ENCODE peak calls at places on chromosomes 4 and X, in six cellular contexts. Z is aorta, X is NT2/D1, M is body of pancreas, T is astrocyte, S is psoas muscle. A is an unnamed sample.

GRCh38 chr4:5635826-5636196 is 72.5 kb downstream of the EVC2 start:
- DNase-seq in X (no peak), M (no peak), S (no peak), Z (no peak), T (peak; percentile 86), A (no peak)

GRCh38 chr4:68249434-68249833 is 3.9 kb upstream of the TMPRSS11B start:
- DNase-seq in M (no peak), T (no peak), X (no peak), Z (no peak), S (no peak), A (no peak)

GRCh38 chr4:53653484-53654053 is 62.3 kb upstream of the LNX1 start:
- DNase-seq in M (peak; percentile 83), S (no peak), T (no peak), X (no peak), Z (no peak), A (no peak)

GRCh38 chr4:25787891-25788331 is 74.9 kb downstream of the SEL1L3 start:
- DNase-seq in Z (no peak), S (no peak), M (peak; percentile 53), T (peak; percentile 31), X (no peak), A (no peak)

GRCh38 chr4:170589597-170590191 is 499.9 kb upstream of the AADAT start:
- DNase-seq in X (no peak), M (no peak), S (no peak), T (peak; percentile 1), Z (no peak), A (peak; percentile 13)

GRCh38 chrX:7574325-7574724 is 268.6 kb upstream of the VCX start:
- DNase-seq in X (peak; percentile 11), S (no peak), M (no peak), Z (no peak), T (no peak), A (no peak)

GRCh38 chrX:147342197-147342596 is 527.7 kb upstream of the CXorf51A start:
- DNase-seq in Z (no peak), T (no peak), S (no peak), X (no peak), M (peak; percentile 12), A (no peak)

GRCh38 chr4:90474484-90474883 is 347.3 kb downstream of the CCSER1 start:
- DNase-seq in Z (no peak), S (no peak), T (no peak), M (no peak), X (no peak), A (no peak)

GRCh38 chr4:180563977-180564376 is 1679.2 kb upstream of the TENM3 start:
- DNase-seq in X (no peak), M (no peak), S (no peak), Z (no peak), T (no peak), A (peak; percentile 33)

GRCh38 chrX:48278958-48279357 is 23.8 kb downstream of the SSX1 start:
- DNase-seq in M (peak; percentile 9), X (peak; percentile 6), Z (no peak), T (no peak), S (peak; percentile 69), A (no peak)

GRCh38 chr4:178632415-178632814 is 1190.2 kb upstream of the AGA start:
- DNase-seq in X (no peak), T (peak; percentile 29), S (no peak), Z (no peak), M (no peak), A (no peak)

GRCh38 chrX:154378059-154378798 is 866 bp upstream of the EMD start:
- DNase-seq in T (no peak), X (no peak), S (peak; percentile 76), Z (peak; percentile 90), M (peak; percentile 73), A (no peak)

GRCh38 chrX:123088930-123089329 is 95.1 kb upstream of the GRIA3 start:
- DNase-seq in S (no peak), Z (no peak), T (no peak), X (no peak), M (no peak), A (no peak)

GRCh38 chrX:133290076-133290475 is 71.9 kb upstream of the TFDP3 start:
- DNase-seq in S (no peak), T (peak; percentile 85), Z (no peak), M (no peak), X (no peak), A (no peak)

GRCh38 chrX:151970661-151971060 is 3.8 kb downstream of the GABRE start:
- DNase-seq in T (peak; percentile 90), X (no peak), S (peak; percentile 84), M (peak; percentile 69), Z (peak; percentile 88), A (no peak)

GRCh38 chrX:15269618-15270521 is at the start of gene ASB9:
- DNase-seq in X (no peak), Z (no peak), M (peak; percentile 84), S (no peak), T (peak; percentile 9), A (no peak)

GRCh38 chr4:186137193-186137792 is 32.8 kb downstream of the FAM149A start:
- DNase-seq in M (peak; percentile 33), S (no peak), Z (no peak), T (peak; percentile 4), X (no peak), A (no peak)

GRCh38 chr4:95107635-95108034 is 349.9 kb downstream of the BMPR1B start:
- DNase-seq in T (peak; percentile 51), M (peak; percentile 76), S (no peak), X (no peak), Z (peak; percentile 84), A (no peak)

GRCh38 chr4:141646969-141647368 is 10.6 kb downstream of the IL15 start:
- DNase-seq in Z (no peak), M (no peak), X (no peak), T (peak; percentile 59), S (no peak), A (no peak)

GRCh38 chrX:15173411-15173810 is 96.5 kb downstream of the ASB9 start:
- DNase-seq in S (no peak), M (no peak), Z (no peak), X (no peak), T (peak; percentile 47), A (no peak)

GRCh38 chrX:43958529-43958928 is 14.7 kb downstream of the NDP start:
- DNase-seq in X (peak; percentile 70), T (peak; percentile 74), S (no peak), Z (no peak), M (peak; percentile 15), A (peak; percentile 68)

GRCh38 chrX:135454816-135455215 is 33.1 kb downstream of the SMIM10L2A start:
- DNase-seq in Z (no peak), M (no peak), X (peak; percentile 2), S (no peak), T (no peak), A (no peak)

GRCh38 chr4:118037955-118038354 is 3.7 kb downstream of the NDST3 start:
- DNase-seq in T (no peak), Z (no peak), X (no peak), S (no peak), M (no peak), A (no peak)

GRCh38 chr4:126737899-126738526 is 894.7 kb upstream of the INTU start:
- DNase-seq in M (no peak), Z (no peak), S (no peak), X (no peak), T (no peak), A (no peak)

GRCh38 chr4:37828843-37829242 is 2.4 kb downstream of the PGM2 start:
- DNase-seq in X (no peak), T (no peak), M (no peak), Z (no peak), S (no peak), A (no peak)

GRCh38 chrX:65551489-65552339 is 17.1 kb upstream of the LAS1L start:
- DNase-seq in Z (no peak), X (no peak), S (no peak), T (no peak), M (no peak), A (no peak)

GRCh38 chr4:15585331-15585730 is 69.8 kb downstream of the FBXL5 start:
- DNase-seq in M (no peak), S (no peak), X (no peak), Z (no peak), T (no peak), A (no peak)

DNA sequence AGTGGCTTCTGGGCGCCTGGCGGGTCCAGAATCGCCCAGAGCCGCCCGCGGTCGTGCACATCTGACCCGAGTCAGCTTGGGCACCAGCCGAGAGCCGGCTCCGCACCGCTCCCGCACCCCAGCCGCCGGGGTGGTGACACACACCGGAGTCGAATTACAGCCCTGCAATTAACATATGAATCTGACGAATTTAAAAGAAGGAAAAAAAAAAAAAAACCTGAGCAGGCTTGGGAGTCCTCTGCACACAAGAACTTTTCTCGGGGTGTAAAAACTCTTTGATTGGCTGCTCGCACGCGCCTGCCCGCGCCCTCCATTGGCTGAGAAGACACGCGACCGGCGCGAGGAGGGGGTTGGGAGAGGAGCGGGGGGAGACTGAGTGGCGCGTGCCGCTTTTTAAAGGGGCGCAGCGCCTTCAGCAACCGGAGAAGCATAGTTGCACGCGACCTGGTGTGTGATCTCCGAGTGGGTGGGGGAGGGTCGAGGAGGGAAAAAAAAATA is at the start of gene ATOH1:
- DNase-seq in M (peak; percentile 46), Z (peak; percentile 69), S (peak; percentile 53), X (peak; percentile 72), T (no peak), A (peak; percentile 73)
- H3K27me3 ChIP-seq in M (no peaks in the 10 kb centered on the region), Z (no peaks in the 10 kb centered on the region), S (peaks cover 27% of the 10 kb centered on the region), X (peaks cover 84% of the 10 kb centered on the region), T (peaks cover 81% of the 10 kb centered on the region), A (peaks cover 2% of the 10 kb centered on the region)

GRCh38 chr4:81632581-81633247 is 161.0 kb upstream of the RASGEF1B start:
- DNase-seq in Z (no peak), X (no peak), T (peak; percentile 11), S (no peak), M (no peak), A (no peak)
- H3K4me3 ChIP-seq in Z (no peak overlapping the region), X (no peak overlapping the region), T (no peak overlapping the region), S (no peak overlapping the region), M (no peak overlapping the region), A (no peak overlapping the region)

GRCh38 chr4:152937280-152937534 is 1.1 kb downstream of the FHDC1 start:
- DNase-seq in T (no peak), X (no peak), Z (no peak), S (no peak), M (no peak), A (no peak)
- H3K27me3 ChIP-seq in T (peaks cover 40% of the 10 kb centered on the region), X (peaks cover 27% of the 10 kb centered on the region), Z (no peaks in the 10 kb centered on the region), S (peaks cover 22% of the 10 kb centered on the region), M (no peaks in the 10 kb centered on the region), A (peaks cover 38% of the 10 kb centered on the region)

GRCh38 chr4:6769984-6770420 is 12.5 kb upstream of the KIAA0232 start:
- DNase-seq in Z (no peak), S (peak; percentile 3), T (no peak), X (no peak), M (no peak), A (no peak)

GRCh38 chr4:6767341-6767724 is 15.2 kb upstream of the KIAA0232 start:
- DNase-seq in S (no peak), T (no peak), M (no peak), X (no peak), Z (no peak), A (no peak)

GRCh38 chr4:6769138-6769983 is 13.2 kb upstream of the KIAA0232 start:
- DNase-seq in T (no peak), X (no peak), Z (no peak), S (peak; percentile 21), M (no peak), A (no peak)

GRCh38 chr4:6767725-6768538 is 14.6 kb upstream of the KIAA0232 start:
- DNase-seq in T (no peak), Z (no peak), S (peak; percentile 51), X (no peak), M (no peak), A (no peak)

DNA sequence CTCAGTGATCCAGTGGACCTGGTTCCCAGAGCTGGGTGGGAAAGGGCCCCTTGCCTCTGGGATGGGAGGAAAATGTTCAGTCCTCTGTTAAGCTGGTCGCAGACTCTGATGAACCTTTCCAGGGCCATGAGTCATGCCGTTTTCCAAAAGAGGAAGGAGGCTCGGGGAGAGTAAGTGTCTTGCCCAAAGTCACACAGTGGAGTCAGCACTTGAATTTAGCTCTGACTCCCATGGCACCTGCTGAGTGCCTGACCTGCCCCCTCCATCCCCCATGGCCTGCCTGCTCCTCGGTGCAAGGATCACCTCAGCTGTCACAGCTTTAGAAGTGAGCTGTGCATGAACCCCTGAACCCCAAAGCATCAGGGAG is 14.0 kb upstream of the KIAA0232 start:
- DNase-seq in M (no peak), S (peak; percentile 56), X (no peak), Z (no peak), T (peak; percentile 32), A (no peak)
- H3K4me3 ChIP-seq in M (no peak overlapping the region), S (peak overlapping the region; percentile 27), X (no peak overlapping the region), Z (no peak overlapping the region), T (no peak overlapping the region), A (no peak overlapping the region)